ENCODE peak calls at places on chromosomes 12 and 14, in five cellular contexts. M is posterior cingulate gyrus; H is PC-3; C is fibroblast of mammary gland; E is stimulated activated CD4-positive, alpha-beta T cell treated with anti-CD3 and anti-CD28 coated beads, Interleukin-4, amount 100 ng/mL, for 4 hours. J is an unnamed sample.

GRCh38 chr12:100427078-100427477 is 46.6 kb upstream of the NR1H4 start:
- DNase-seq in M (no peak), H (peak; percentile 81), C (peak; percentile 89), E (no peak), J (no peak)

GRCh38 chr12:110249716-110250225 is 31.3 kb upstream of the ATP2A2 start:
- DNase-seq in M (peak; percentile 78), H (no peak), C (no peak), E (no peak), J (no peak)

GRCh38 chr14:100861188-100861936 is 35.4 kb downstream of the MEG3 start:
- DNase-seq in M (peak; percentile 62), H (no peak), C (peak; percentile 36), E (no peak), J (no peak)

GRCh38 chr12:91990525-91990924 is 155.1 kb downstream of the BTG1 start:
- DNase-seq in M (no peak), H (no peak), C (no peak), E (no peak), J (no peak)

GRCh38 chr12:2999265-2999841 is 40.2 kb downstream of the TEAD4 start:
- DNase-seq in M (no peak), H (no peak), C (no peak), E (no peak), J (no peak)

GRCh38 chr12:105348142-105348541 is 17.7 kb downstream of the C12orf75 start:
- DNase-seq in M (no peak), H (no peak), C (no peak), E (no peak), J (no peak)

GRCh38 chr12:91383106-91383505 is 200.5 kb upstream of the DCN start:
- DNase-seq in M (no peak), H (no peak), C (peak; percentile 42), E (no peak), J (no peak)

GRCh38 chr12:58174316-58174715 is 232.9 kb downstream of the ATP23 start:
- DNase-seq in M (no peak), H (no peak), C (no peak), E (no peak), J (no peak)

GRCh38 chr12:53538209-53538689 is 31.0 kb upstream of the NPFF start:
- DNase-seq in M (peak; percentile 17), H (peak; percentile 72), C (peak; percentile 49), E (no peak), J (no peak)

GRCh38 chr14:31106768-31107167 is 80.6 kb upstream of the STRN3 start:
- DNase-seq in M (no peak), H (peak; percentile 27), C (peak; percentile 63), E (no peak), J (no peak)

GRCh38 chr14:78611796-78612571 is 441.8 kb downstream of the NRXN3 start:
- DNase-seq in M (no peak), H (no peak), C (no peak), E (no peak), J (no peak)

GRCh38 chr14:105064001-105064400 is 1.2 kb downstream of the GPR132 start:
- DNase-seq in M (peak; percentile 10), H (no peak), C (no peak), E (no peak), J (no peak)

GRCh38 chr14:74220991-74221390 is 18.3 kb upstream of the VSX2 start:
- DNase-seq in M (no peak), H (no peak), C (no peak), E (no peak), J (no peak)

GRCh38 chr12:202081-202731 is 11.8 kb downstream of the SLC6A12 start:
- DNase-seq in M (peak; percentile 87), H (peak; percentile 5), C (no peak), E (no peak), J (no peak)

GRCh38 chr14:102545461-102546265 is 36.1 kb upstream of the ANKRD9 start:
- DNase-seq in M (no peak), H (no peak), C (peak; percentile 54), E (no peak), J (no peak)

GRCh38 chr14:87643005-87643404 is 350.0 kb downstream of the GALC start:
- DNase-seq in M (no peak), H (no peak), C (peak; percentile 20), E (no peak), J (no peak)

GRCh38 chr14:104567141-104567956 is 12.2 kb upstream of the C14orf180 start:
- DNase-seq in M (no peak), H (no peak), C (no peak), E (no peak), J (no peak)

GRCh38 chr12:116736962-116737773 is 701 bp downstream of the SPRING1 start:
- DNase-seq in M (peak; percentile 81), H (no peak), C (no peak), E (no peak), J (no peak)

GRCh38 chr14:71465316-71465715 is 466.9 kb upstream of the RGS6 start:
- DNase-seq in M (no peak), H (no peak), C (peak; percentile 48), E (no peak), J (no peak)

GRCh38 chr14:75011356-75012097 is 8.8 kb downstream of the EIF2B2 start:
- DNase-seq in M (no peak), H (peak; percentile 48), C (peak; percentile 87), E (no peak), J (no peak)

GRCh38 chr12:68559984-68560822 is 50.5 kb upstream of the RAP1B start:
- DNase-seq in M (no peak), H (no peak), C (no peak), E (no peak), J (no peak)

GRCh38 chr12:67916266-67916970 is 72.8 kb upstream of the IFNG-AS1 start:
- DNase-seq in M (no peak), H (no peak), C (peak; percentile 30), E (no peak), J (no peak)

GRCh38 chr14:71266994-71267636 is 359.9 kb downstream of the PCNX1 start:
- DNase-seq in M (no peak), H (peak; percentile 27), C (peak; percentile 52), E (no peak), J (no peak)

GRCh38 chr12:116323696-116324386 is 46.3 kb upstream of the MED13L start:
- DNase-seq in M (no peak), H (no peak), C (no peak), E (no peak), J (no peak)

GRCh38 chr12:16606201-16606849 is 363 bp upstream of the LMO3 start:
- DNase-seq in M (peak; percentile 93), H (peak; percentile 25), C (peak; percentile 29), E (no peak), J (no peak)

GRCh38 chr14:79693935-79694334 is 517.4 kb downstream of the DIO2 start:
- DNase-seq in M (no peak), H (no peak), C (no peak), E (no peak), J (no peak)

GRCh38 chr14:105397350-105397931 is 897 bp upstream of the TEX22 start:
- DNase-seq in M (peak; percentile 78), H (no peak), C (no peak), E (no peak), J (no peak)

J was measured in T follicular helper cell.